ENCODE peak calls at places on chromosomes 7 and 10, in six cellular contexts. O is GM12864, Y is glutamatergic neuron, P is MM.1S, Q is GM06990, W is GM20000. M is an unnamed sample.

GRCh38 chr10:36271631-36272340 is 629.7 kb upstream of the FZD8 start:
- DNase-seq in Y (no peak), W (no peak), P (no peak), Q (no peak), O (no peak), M (no peak)

GRCh38 chr10:3408603-3409365 is 236.2 kb upstream of the PITRM1 start:
- DNase-seq in W (no peak), Y (no peak), P (no peak), O (no peak), Q (no peak), M (no peak)

GRCh38 chr10:129193148-129193547 is 273.9 kb upstream of the MGMT start:
- DNase-seq in O (no peak), Y (no peak), Q (no peak), W (no peak), P (no peak), M (no peak)

GRCh38 chr7:157116762-157117161 is 22.0 kb upstream of the UBE3C start:
- DNase-seq in O (no peak), P (no peak), W (no peak), Y (no peak), Q (no peak), M (no peak)

GRCh38 chr10:3605882-3606281 is 179.1 kb downstream of the KLF6 start:
- DNase-seq in P (no peak), Q (no peak), W (no peak), O (no peak), Y (no peak), M (no peak)

GRCh38 chr7:149224352-149224751 is 15.1 kb upstream of the ZNF212 start:
- DNase-seq in Y (no peak), O (no peak), Q (no peak), P (no peak), W (no peak), M (no peak)

GRCh38 chr10:5665380-5666323 is 743 bp downstream of the ASB13 start:
- DNase-seq in O (no peak), Y (no peak), P (no peak), W (peak; percentile 36), Q (no peak), M (no peak)

GRCh38 chr7:115124409-115124939 is 202.6 kb downstream of the MDFIC start:
- DNase-seq in W (no peak), O (no peak), Q (no peak), P (no peak), Y (no peak), M (no peak)

GRCh38 chr10:102595293-102595692 is 49.0 kb upstream of the TRIM8 start:
- DNase-seq in Y (no peak), Q (no peak), O (no peak), W (no peak), P (no peak), M (no peak)

GRCh38 chr7:157635148-157635500 is 298.3 kb downstream of the DNAJB6 start:
- DNase-seq in P (no peak), Q (no peak), W (no peak), O (no peak), Y (no peak), M (no peak)

GRCh38 chr7:129853661-129854268 is 99.0 kb downstream of the UBE2H start:
- DNase-seq in W (no peak), O (no peak), Q (no peak), P (no peak), Y (no peak), M (no peak)

GRCh38 chr7:104328308-104328969 is at the start of gene LHFPL3:
- DNase-seq in O (no peak), Q (peak; percentile 3), Y (peak; percentile 53), P (no peak), W (no peak), M (no peak)

GRCh38 chr7:136528329-136528728 is 340.1 kb upstream of the CHRM2 start:
- DNase-seq in W (no peak), Q (no peak), Y (no peak), O (no peak), P (no peak), M (no peak)

GRCh38 chr10:97690138-97690537 is 3.1 kb upstream of the AVPI1 start:
- DNase-seq in Q (no peak), P (no peak), O (no peak), W (no peak), Y (no peak), M (no peak)

GRCh38 chr7:86282014-86282682 is 361.6 kb upstream of the GRM3 start:
- DNase-seq in O (no peak), P (no peak), Q (no peak), W (no peak), Y (no peak), M (peak; percentile 13)

GRCh38 chr10:3482200-3482993 is 302.6 kb downstream of the KLF6 start:
- DNase-seq in P (no peak), O (no peak), Y (no peak), Q (no peak), W (peak; percentile 29), M (no peak)

GRCh38 chr10:48390933-48391845 is 84.7 kb downstream of the MAPK8 start:
- DNase-seq in P (peak; percentile 34), O (peak; percentile 8), Y (no peak), Q (peak; percentile 13), W (peak; percentile 11), M (no peak)

GRCh38 chr10:91251430-91252056 is 31.1 kb downstream of the PCGF5 start:
- DNase-seq in Y (peak; percentile 24), O (peak; percentile 33), P (peak; percentile 66), Q (peak; percentile 29), W (peak; percentile 52), M (peak; percentile 22)

GRCh38 chr7:117873056-117873932 is at the start of gene CTTNBP2:
- DNase-seq in O (no peak), P (peak; percentile 63), W (peak; percentile 33), Q (no peak), Y (peak; percentile 81), M (no peak)

GRCh38 chr10:120394446-120394845 is 62.6 kb upstream of the PLPP4 start:
- DNase-seq in Q (no peak), P (no peak), W (no peak), O (no peak), Y (no peak), M (no peak)

GRCh38 chr10:5504146-5505072 is 5.0 kb upstream of the CALML5 start:
- DNase-seq in O (no peak), W (no peak), Y (peak; percentile 8), P (no peak), Q (no peak), M (no peak)

GRCh38 chr7:140342732-140343514 is 55.4 kb downstream of the SLC37A3 start:
- DNase-seq in Q (no peak), W (no peak), Y (peak; percentile 47), O (no peak), P (no peak), M (no peak)

GRCh38 chr10:127863231-127863825 is 29.4 kb downstream of the CLRN3 start:
- DNase-seq in Y (no peak), Q (no peak), O (no peak), P (no peak), W (no peak), M (no peak)

GRCh38 chr10:114347191-114347739 is 57.0 kb downstream of the AFAP1L2 start:
- DNase-seq in W (no peak), O (no peak), P (no peak), Y (no peak), Q (no peak), M (no peak)

DNA sequence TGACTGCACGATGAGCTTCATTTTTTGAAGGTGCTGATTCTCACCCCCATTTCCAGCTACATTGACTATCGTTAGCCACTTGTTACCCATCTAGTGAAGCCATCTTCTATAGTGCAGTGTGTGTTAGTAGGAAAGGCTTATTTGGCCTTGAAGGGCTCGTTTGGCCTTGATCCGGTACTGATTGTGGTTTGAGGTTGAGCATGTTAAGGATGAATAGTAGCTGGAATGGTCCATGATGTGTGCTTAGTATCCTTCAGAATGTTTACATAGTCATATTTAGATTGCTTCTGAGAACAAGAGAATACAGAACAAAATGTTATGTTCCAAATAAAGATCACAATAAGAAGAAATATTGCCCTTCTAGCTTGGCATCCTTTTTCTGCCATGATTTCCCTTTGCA is 591.5 kb downstream of the AUTS2 start:
- DNase-seq in Y (no peak), P (no peak), W (no peak), Q (no peak), O (no peak), M (no peak)
- TF ChIP-seq CTCF in Y (no peak), P (no peak), W (no peak), Q (no peak), O (no peak), M (no peak)

DNA sequence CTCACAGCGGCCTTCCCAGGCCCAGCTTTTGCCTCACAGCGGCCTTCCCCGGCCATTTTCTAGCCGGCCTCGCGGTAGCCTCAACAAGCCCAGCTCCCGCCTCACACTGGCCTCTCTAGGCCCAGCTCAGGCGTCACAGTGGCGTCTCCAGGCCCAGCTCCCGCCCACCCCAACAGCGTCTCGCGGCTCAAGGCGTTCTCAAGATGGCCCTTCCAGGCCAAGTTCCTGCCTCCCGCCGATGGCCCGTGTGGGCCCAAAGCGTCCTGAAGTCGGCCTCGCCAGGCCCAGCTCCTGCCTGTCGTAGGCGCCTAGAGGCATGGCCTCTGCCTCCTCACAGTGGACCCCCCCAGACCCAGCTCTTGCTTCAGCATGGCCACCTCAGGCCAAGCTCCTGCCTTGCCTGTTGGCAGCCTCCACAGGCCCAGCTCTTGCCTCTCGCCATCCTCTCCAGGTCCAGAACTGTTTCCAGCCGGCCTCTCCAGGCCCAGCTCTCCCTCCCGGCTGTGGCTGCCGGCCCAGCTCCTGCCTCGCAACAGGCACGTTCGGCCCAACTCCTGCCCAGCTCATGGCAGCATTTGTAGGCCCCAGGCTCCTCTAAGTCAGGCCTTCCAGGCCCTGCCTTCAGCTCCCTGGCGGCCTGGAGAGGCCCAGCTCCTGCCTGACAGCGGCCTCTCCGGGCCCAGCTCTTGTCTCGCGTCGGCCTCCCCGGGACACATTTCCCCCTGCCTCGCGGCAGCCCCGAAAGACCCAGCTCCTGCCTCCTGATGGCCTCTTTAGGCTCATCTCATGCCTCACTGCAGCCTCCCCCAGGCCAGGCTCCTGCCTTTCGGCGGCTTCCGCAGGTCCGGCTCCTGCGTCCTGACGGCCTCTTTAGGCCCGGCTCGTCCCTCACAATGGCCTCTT is 18.8 kb upstream of the TMEM248 start:
- DNase-seq in Y (no peak), W (no peak), P (no peak), O (no peak), Q (no peak), M (no peak)
- TF ChIP-seq CTCF in Y (no peak), W (no peak), P (no peak), O (no peak), Q (no peak), M (no peak)

DNA sequence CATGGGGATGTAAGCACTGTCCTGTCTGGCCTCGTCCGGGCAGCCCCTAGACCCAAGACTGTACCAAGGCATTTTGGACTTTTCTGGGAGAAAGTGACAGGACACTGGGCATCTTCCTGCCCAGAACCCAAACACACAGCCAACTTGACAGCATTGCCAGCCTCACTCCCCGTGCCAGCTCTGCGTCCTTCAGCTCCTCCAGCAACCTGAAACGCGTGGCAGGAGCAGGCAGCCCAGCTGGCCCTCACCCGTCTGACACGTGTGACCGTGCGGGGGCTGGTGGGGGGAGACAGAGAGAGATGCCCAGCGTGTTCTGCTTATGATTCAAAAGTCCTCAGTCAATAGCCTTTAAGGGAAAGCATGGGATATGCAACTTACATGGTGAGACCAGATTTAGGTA is 50.3 kb upstream of the SLC29A3 start:
- DNase-seq in Y (no peak), W (no peak), O (no peak), P (no peak), Q (no peak), M (no peak)
- TF ChIP-seq CTCF in Y (no peak), W (no peak), O (no peak), P (no peak), Q (no peak), M (no peak)

DNA sequence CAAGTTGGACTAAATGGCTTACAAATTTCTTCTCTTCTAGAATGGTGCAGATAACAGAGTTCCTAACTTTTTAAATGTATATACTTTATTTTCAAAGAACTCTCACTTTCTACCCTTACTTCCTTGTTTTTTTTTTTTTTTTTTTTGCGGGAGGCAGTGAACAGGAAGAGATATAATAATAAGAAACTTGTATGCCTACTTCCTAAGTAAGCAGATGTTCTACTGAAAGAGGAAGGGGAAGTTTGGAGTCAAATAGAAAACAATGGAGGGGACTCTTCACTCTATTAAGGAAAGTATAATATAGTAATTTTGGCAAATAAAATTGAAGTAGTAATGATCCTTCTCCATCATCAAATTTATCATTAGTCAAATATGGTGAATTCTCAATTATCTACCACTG is 754.0 kb downstream of the KCNMA1 start:
- DNase-seq in O (no peak), P (no peak), Q (peak; percentile 50), W (no peak), Y (no peak), M (no peak)
- TF ChIP-seq CTCF in O (no peak), P (no peak), Q (no peak), W (no peak), Y (no peak), M (no peak)

M was measured in natural killer cell.